ENCODE peak calls at places on chromosomes 11 and 22, in five cellular contexts. K is PC-3, Z is mucosa of descending colon, M is mesothelial cell of epicardium, B is fibroblast of pulmonary artery. T is an unnamed sample.

GRCh38 chr11:112516261-112516660 is 255.6 kb upstream of the PLET1 start:
- DNase-seq in Z (no peak), M (no peak), B (no peak), K (no peak), T (no peak)

GRCh38 chr22:27810566-27810965 is 9.0 kb upstream of the MN1 start:
- DNase-seq in K (peak; percentile 7), M (no peak), B (peak; percentile 50), Z (no peak), T (no peak)

GRCh38 chr11:126712017-126712625 is 288.4 kb downstream of the KIRREL3 start:
- DNase-seq in B (no peak), M (no peak), Z (no peak), K (no peak), T (no peak)

GRCh38 chr11:18761741-18762140 is 29.9 kb downstream of the PTPN5 start:
- DNase-seq in M (no peak), Z (no peak), B (no peak), K (no peak), T (no peak)

GRCh38 chr11:68282141-68282860 is 10.5 kb upstream of the C11orf24 start:
- DNase-seq in K (no peak), B (no peak), Z (no peak), M (no peak), T (no peak)

GRCh38 chr22:28424427-28425080 is 255.1 kb downstream of the TTC28 start:
- DNase-seq in B (peak; percentile 63), M (no peak), Z (no peak), K (peak; percentile 68), T (no peak)

GRCh38 chr22:20175597-20175900 is 24.7 kb upstream of the CCDC188 start:
- DNase-seq in M (no peak), K (no peak), Z (no peak), B (no peak), T (no peak)

GRCh38 chr11:11973361-11973800 is 35.0 kb downstream of the DKK3 start:
- DNase-seq in B (peak; percentile 73), M (no peak), K (no peak), Z (no peak), T (peak; percentile 50)

GRCh38 chr11:39745401-39745800 is 1714.1 kb downstream of the LRRC4C start:
- DNase-seq in Z (no peak), M (no peak), B (no peak), K (peak; percentile 55), T (no peak)

GRCh38 chr11:28615542-28615941 is 507.4 kb downstream of the METTL15 start:
- DNase-seq in M (no peak), Z (no peak), B (peak; percentile 8), K (no peak), T (no peak)

GRCh38 chr11:116472661-116473060 is 300.1 kb downstream of the BUD13 start:
- DNase-seq in K (no peak), M (no peak), B (no peak), Z (no peak), T (no peak)

GRCh38 chr11:57798905-57799559 is 37.4 kb downstream of the CTNND1 start:
- DNase-seq in Z (peak; percentile 67), K (peak; percentile 97), B (peak; percentile 49), M (no peak), T (no peak)

DNA sequence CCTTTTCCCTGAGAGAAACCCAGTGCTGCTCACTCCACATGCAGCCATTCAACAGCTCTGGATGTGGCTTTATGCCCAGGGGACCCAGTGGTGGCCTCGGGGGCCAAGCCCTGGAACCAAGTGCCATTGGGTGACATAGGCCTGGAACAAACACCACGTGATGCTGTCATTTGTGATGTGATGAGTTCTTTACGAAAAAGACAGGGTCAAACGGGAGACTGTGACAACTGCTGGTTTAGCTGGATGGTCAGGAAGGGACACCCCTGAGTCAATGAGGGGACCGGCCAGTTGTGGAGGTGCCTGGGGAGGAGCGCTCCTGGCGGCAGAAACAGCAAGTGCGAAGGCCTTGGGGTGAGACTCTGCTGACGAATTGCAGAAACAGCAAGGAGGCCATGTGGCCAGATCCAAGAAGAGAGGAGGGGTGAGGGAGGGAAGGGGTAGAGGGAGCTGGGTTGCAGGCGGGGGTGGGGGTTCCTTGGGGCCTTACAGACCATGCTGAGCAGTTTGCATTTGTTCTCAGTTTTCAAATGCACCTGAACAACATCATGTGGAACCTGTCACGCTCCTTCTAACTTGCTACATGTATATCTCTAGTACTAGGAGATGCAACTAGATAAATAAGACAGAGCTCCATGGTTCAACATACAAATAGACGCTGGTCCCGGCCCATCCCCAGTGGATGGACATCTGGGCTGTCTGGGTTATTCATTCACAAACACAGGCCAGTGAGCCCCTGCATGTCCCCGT is 56.1 kb downstream of the IGLL5 start:
- DNase-seq in Z (no peak), B (no peak), K (no peak), M (peak; percentile 21), T (peak; percentile 57)
- TF ChIP-seq CTCF in Z (no peak), B (no peak), K (no peak), M (no peak), T (no peak)

DNA sequence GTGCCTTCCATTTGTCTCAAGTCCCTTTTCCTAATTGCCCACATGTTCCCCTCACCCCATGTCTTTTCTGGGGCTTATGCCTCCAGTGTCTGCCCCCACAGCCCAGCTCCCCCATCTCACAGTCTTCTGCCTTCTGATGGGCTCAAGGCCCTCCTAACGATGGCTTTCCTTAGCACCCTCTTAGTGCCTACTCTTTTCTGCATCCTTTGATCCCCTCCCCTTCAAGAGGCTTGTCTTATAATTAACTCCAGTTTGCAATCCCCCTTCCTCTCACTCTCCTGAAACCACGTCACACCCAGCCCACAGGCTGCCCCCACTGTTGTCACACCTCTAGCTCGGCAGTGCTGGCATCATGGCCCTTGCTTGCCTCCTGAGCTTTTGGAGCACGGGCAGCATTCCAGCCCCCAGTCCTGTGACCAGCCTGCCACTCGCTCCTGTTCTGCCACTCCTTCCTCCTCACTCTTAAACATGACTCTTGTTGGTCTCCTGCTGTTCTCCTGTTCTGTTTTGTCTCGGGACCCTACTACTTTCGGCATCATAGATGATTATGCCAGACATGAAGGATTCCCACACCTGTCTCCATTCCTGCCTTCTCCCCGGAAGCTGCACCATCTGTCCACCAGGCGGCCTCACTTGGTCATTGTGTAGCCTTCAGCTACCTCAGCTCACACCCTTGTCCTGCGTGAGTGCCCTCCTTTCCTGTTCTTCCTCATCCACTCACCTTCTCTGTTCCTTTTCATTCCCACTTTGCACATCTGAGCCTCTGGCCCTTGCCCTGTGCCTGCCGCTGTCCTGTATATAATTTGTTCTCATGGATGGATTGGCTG is 26.1 kb downstream of the UBE2L3 start:
- DNase-seq in M (no peak), Z (no peak), B (no peak), K (peak; percentile 24), T (no peak)
- TF ChIP-seq CTCF in M (no peak), Z (no peak), B (peak; percentile 40), K (peak; percentile 61), T (peak; percentile 63)

DNA sequence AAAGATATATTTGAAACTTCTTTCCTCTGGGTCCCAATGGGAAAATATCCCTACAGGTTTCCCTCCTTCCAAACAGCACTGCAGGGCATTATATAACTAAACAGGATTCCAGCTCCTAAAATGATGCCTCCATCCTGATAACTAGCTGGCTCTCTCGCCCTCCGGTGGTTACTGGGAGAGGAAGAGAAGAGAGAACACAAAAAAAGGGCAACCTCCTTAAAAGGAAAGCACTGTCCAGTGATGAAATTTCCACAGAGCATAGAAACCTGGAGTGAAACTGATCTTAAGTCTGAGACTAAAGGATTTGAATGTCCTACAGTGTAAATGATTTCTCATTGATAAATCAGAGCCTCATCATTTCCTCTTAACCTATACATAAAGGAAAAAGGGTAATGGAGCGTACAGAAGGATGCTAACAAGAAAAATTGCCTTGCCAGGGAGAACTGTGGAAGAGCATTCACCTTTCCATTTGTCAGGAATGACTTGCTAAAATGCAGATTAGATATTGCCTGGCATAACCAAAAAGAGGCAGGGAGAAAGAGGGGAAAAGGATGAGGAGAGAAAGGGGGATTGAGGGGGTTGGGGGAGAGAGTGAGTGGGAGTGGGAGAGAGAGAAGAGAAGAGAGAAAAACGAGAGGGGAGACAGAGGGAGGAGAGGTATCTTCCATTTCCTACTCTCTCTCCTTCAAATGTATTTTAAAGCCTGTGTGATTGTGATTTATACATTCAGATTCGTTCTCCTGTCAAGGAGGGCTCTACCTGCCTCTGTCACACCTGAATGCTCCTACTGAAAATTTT is 121.4 kb downstream of the APOL5 start:
- DNase-seq in K (peak; percentile 54), M (no peak), B (peak; percentile 80), Z (no peak), T (no peak)
- TF ChIP-seq CTCF in K (peak; percentile 56), M (no peak), B (peak; percentile 67), Z (no peak), T (peak; percentile 50)

DNA sequence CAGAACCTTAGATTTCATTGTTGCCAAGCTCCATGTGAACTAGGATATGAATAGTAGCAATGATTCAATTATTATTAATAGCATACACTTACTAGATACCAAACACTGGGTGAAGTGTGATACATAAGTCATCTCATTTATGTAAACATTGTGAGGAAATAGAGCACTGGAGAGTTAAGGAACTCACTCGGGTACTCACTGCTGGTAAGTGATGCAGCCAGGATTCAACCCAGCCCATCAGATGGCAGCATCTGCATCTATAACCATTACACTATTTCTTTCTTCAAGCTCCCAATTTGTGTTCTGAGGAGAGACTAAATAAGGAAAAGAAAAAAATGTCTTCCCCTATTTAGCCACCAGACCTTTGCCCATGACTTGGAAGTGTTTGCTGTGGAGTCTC is 10.2 kb upstream of the ALG8 start:
- DNase-seq in B (peak; percentile 77), M (no peak), Z (no peak), K (peak; percentile 92), T (no peak)
- TF ChIP-seq CTCF in B (peak; percentile 48), M (no peak), Z (no peak), K (peak; percentile 76), T (no peak)

GRCh38 chr11:9613830-9614762 is 40.6 kb downstream of the WEE1 start:
- DNase-seq in M (peak; percentile 91), B (peak; percentile 78), Z (peak; percentile 94), K (peak; percentile 81), T (peak; percentile 93)
- TF ChIP-seq CTCF in M (peak; percentile 62), B (peak; percentile 53), Z (peak; percentile 78), K (peak; percentile 71), T (peak; percentile 82)

GRCh38 chr22:49629586-49630447 is 197.9 kb downstream of the BRD1 start:
- DNase-seq in Z (peak; percentile 33), M (no peak), B (no peak), K (no peak), T (no peak)

GRCh38 chr22:49634006-49634772 is 193.5 kb downstream of the BRD1 start:
- DNase-seq in M (no peak), B (no peak), K (no peak), Z (peak; percentile 45), T (no peak)

GRCh38 chr22:49630448-49630946 is 197.2 kb downstream of the BRD1 start:
- DNase-seq in Z (peak; percentile 25), B (no peak), M (no peak), K (no peak), T (no peak)

GRCh38 chr22:49633010-49633324 is 194.7 kb downstream of the BRD1 start:
- DNase-seq in K (no peak), B (no peak), M (no peak), Z (peak; percentile 29), T (no peak)

DNA sequence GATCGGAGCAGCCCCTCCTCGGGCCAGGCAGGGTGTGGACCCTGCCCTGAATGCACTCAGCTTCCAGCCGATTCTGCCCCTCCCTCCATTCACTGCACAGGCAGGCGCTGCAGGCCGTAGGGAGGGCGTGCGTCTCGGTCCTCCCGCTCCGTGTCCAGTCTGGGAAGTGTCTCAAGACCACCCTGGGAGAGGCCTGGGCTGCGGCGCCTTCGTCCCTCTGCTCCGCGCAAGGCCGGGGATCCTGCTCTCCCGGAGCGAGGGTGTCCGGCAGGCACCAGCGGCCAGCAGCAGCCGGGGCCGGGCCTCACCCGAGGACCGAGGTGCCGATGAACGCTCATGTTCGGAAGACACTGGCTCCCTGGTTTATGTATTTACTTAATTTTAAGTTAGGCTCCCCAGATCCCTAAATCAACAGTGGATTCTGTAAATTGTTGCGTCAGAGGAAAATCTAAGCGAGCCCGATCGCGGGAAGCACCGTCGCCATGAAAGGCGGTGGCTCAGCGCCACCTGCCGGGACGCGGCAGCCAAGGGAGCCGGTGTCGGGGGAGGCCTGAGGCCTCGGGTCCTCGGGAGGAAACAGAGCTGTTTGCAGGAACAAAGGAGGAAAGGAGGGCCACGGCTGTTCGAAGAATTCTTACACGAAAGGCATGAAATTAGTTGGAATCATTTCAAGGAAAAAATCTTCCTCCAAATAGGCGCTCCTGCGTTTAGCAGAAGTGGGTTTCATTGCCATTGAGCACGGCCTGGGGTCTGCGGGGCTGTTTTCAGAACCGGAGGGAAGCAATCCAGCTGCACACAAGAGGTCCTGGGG is 195.3 kb downstream of the BRD1 start:
- DNase-seq in K (peak; percentile 73), Z (peak; percentile 42), M (peak; percentile 87), B (peak; percentile 62), T (peak; percentile 83)
- TF ChIP-seq CTCF in K (peak; percentile 87), Z (peak; percentile 50), M (peak; percentile 85), B (peak; percentile 84), T (peak; percentile 97)